ENCODE peak calls at places on chromosomes 5 and 9, in five cellular contexts. J is foreskin fibroblast, A is AG10803, N is Peyer's patch, G is psoas muscle. Q is an unnamed sample.

GRCh38 chr9:116365056-116365471 is 211.5 kb downstream of the PAPPA start:
- DNase-seq in J (peak; percentile 88), N (no peak), A (peak; percentile 59), G (peak; percentile 78), Q (no peak)

GRCh38 chr5:179128041-179128365 is 67.8 kb downstream of the ZNF354C start:
- DNase-seq in G (no peak), N (no peak), A (no peak), J (no peak), Q (no peak)

GRCh38 chr5:181217111-181217804 is 5.8 kb upstream of the TRIM41 start:
- DNase-seq in J (peak; percentile 76), N (peak; percentile 54), A (peak; percentile 48), G (peak; percentile 75), Q (no peak)

GRCh38 chr5:171816666-171817065 is 31.0 kb downstream of the SMIM23 start:
- DNase-seq in N (no peak), J (no peak), A (no peak), G (no peak), Q (no peak)

GRCh38 chr5:148342371-148343048 is 7.2 kb downstream of the SPINK9 start:
- DNase-seq in J (no peak), G (no peak), N (no peak), A (no peak), Q (no peak)

GRCh38 chr9:133521122-133522072 is 3.4 kb downstream of the MYMK start:
- DNase-seq in G (peak; percentile 19), A (no peak), J (no peak), N (no peak), Q (no peak)

GRCh38 chr5:54049144-54049543 is 261.2 kb downstream of the ARL15 start:
- DNase-seq in A (peak; percentile 11), J (peak; percentile 44), G (no peak), N (no peak), Q (no peak)

GRCh38 chr5:171989276-171989675 is 17.2 kb downstream of the FBXW11 start:
- DNase-seq in J (no peak), N (no peak), G (no peak), A (no peak), Q (peak; percentile 41)

GRCh38 chr9:108639736-108640135 is 216.1 kb downstream of the ACTL7B start:
- DNase-seq in A (peak; percentile 41), G (no peak), J (no peak), N (no peak), Q (no peak)

GRCh38 chr5:171415115-171415730 is 4.2 kb upstream of the FGF18 start:
- DNase-seq in A (peak; percentile 51), N (no peak), G (no peak), J (peak; percentile 63), Q (no peak)

GRCh38 chr9:22206833-22207232 is 197.7 kb upstream of the CDKN2B start:
- DNase-seq in J (no peak), A (no peak), G (no peak), N (no peak), Q (no peak)

GRCh38 chr5:175696139-175696854 is 38.4 kb downstream of the HRH2 start:
- DNase-seq in N (peak; percentile 45), A (no peak), G (peak; percentile 85), J (no peak), Q (peak; percentile 45)

GRCh38 chr5:143030349-143030748 is 260.2 kb downstream of the ARHGAP26 start:
- DNase-seq in N (no peak), G (no peak), J (no peak), A (no peak), Q (no peak)

GRCh38 chr9:3054017-3054586 is 210.2 kb upstream of the PUM3 start:
- DNase-seq in A (no peak), J (no peak), N (no peak), G (no peak), Q (no peak)

GRCh38 chr5:142720561-142721275 is 34.8 kb upstream of the FGF1 start:
- DNase-seq in G (no peak), N (no peak), A (no peak), J (no peak), Q (no peak)

GRCh38 chr5:54959673-54960418 is 25.5 kb downstream of the ESM1 start:
- DNase-seq in J (peak; percentile 54), A (no peak), N (no peak), G (no peak), Q (no peak)

GRCh38 chr5:112626079-112626478 is 111.6 kb upstream of the APC start:
- DNase-seq in N (no peak), J (no peak), G (no peak), A (no peak), Q (no peak)

GRCh38 chr5:1163366-1163765 is 38.0 kb upstream of the SLC6A19 start:
- DNase-seq in A (no peak), N (no peak), J (no peak), G (no peak), Q (no peak)

GRCh38 chr5:15515229-15515628 is 15.2 kb downstream of the FBXL7 start:
- DNase-seq in J (peak; percentile 45), G (no peak), N (no peak), A (no peak), Q (no peak)

GRCh38 chr5:124912653-124913328 is 166.4 kb upstream of the ZNF608 start:
- DNase-seq in A (no peak), J (no peak), G (peak; percentile 90), N (no peak), Q (no peak)

GRCh38 chr5:26625099-26625498 is 413.3 kb downstream of the CDH9 start:
- DNase-seq in G (no peak), A (no peak), J (no peak), N (no peak), Q (no peak)

GRCh38 chr9:114300153-114300845 is 22.6 kb upstream of the ORM1 start:
- DNase-seq in J (no peak), A (no peak), G (no peak), N (no peak), Q (no peak)

GRCh38 chr9:35649431-35650340 is 1.0 kb downstream of the SIT1 start:
- DNase-seq in A (no peak), J (no peak), N (peak; percentile 88), G (no peak), Q (peak; percentile 50)

GRCh38 chr9:91770229-91770628 is 179.8 kb downstream of the ROR2 start:
- DNase-seq in J (no peak), A (no peak), G (no peak), N (no peak), Q (no peak)

GRCh38 chr9:99103909-99104458 is 929 bp upstream of the TGFBR1 start:
- DNase-seq in J (peak; percentile 80), G (peak; percentile 60), A (peak; percentile 67), N (no peak), Q (peak; percentile 18)

GRCh38 chr9:119763260-119763659 is 394.0 kb upstream of the BRINP1 start:
- DNase-seq in J (no peak), A (no peak), G (no peak), N (no peak), Q (no peak)

DNA sequence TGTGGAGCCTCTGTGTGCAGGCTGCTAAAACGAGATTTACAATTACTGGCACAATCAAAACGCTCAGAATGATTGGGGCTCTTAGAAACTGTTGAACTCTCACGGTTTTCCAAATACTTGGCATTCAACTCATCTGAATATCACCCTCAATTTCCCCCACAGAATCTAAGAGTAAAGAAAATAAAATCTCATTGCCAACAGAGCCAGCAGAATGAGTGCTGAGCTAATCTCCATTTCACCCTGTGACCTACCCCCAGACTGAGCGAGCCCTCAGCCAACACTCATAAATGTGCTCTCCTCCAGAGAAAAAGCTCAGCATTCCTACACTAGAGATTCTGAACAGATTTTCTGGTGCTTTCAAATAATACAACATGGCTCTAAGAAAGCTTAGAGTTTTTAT is 35.3 kb upstream of the TMED7 start:
- DNase-seq in N (no peak), A (no peak), J (peak; percentile 45), G (no peak), Q (no peak)
- TF ChIP-seq CTCF in N (no peak), A (no peak), J (no peak), G (no peak), Q (no peak)

DNA sequence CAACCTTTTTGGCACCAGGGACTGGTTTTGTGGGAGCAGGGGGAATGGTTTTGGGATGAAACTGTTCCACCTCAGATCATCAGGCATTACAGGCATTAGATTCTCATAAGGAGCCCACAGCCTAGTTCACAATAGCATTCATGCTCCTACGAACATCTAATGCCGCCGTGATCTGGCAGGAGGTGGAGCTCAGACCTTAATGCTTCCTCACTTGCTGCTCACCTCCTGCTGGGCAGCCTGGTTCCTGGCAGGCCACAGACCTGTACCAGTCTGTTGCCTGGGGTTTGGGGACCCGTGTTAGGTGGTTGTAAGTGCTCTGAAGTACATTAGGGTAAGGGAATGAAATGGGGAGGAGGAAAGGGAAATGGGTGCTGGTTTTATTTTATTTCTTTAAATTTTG is 9.7 kb upstream of the CTNNA1 start:
- DNase-seq in G (no peak), J (no peak), N (no peak), A (no peak), Q (no peak)
- TF ChIP-seq CTCF in G (no peak), J (no peak), N (no peak), A (no peak), Q (no peak)

GRCh38 chr5:166810721-166811120 is 1480.7 kb upstream of the WWC1 start:
- DNase-seq in N (no peak), J (no peak), G (no peak), A (no peak), Q (no peak)
- TF ChIP-seq CTCF in N (no peak), J (no peak), G (no peak), A (no peak), Q (no peak)

DNA sequence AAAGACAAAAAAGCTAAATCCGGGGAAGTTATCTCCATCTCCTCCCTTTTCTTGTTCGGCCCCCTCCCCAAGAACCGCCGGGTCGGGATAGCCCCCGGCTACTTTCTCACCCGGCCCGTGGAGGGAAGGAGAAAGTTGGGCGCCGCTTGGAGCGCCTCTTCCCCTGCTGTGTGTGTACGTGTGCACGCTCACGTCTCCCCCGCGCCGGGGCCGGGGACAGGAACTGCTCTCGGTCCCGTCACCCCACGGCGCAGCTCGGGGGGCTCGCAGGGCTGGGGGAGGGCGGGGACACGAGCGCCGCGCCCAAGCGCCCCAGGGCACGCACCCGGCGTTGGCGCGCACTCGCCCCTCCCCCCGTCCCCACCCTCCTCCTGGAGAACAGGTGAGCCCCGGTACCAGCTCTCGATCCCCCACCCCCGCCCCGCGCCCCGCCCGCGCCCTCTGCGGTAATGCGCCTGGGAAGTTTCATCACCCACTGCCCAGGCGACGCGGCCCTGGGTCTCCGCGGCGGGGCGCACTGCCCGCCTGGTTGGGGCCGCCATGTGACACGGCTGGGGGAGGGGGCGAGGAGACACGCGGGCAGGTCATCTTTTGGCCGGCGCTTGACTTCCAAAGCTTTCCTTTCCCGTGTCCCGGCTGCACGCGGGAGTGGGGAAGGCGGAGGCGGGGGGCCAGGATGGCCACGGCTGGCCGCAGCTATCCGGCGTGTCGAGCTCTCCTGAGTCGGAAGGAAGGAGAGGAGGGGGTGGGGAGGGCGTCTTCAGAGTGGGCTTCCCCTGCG is 1.3 kb upstream of the STC2 start:
- DNase-seq in G (no peak), A (peak; percentile 54), N (no peak), J (peak; percentile 68), Q (peak; percentile 83)
- TF ChIP-seq CTCF in G (no peak), A (no peak), N (no peak), J (no peak), Q (peak; percentile 44)